ENCODE peak calls at places on chromosome 12, in six cellular contexts. One of them, this sample, is unnamed.

GRCh38 chr12:74021937-74022336 is 515.7 kb upstream of the ATXN7L3B start:
- DNase-seq in ELR: peak
- DNase-seq in RWPE1: peak
- DNase-seq in mesendoderm: peak
- DNase-seq in GOT3: no peak
- DNase-seq in NCI-H1694 treated with DMSO at 0.1 percent for 48 hours: peak
- DNase-seq in this sample: peak

GRCh38 chr12:105775351-105775750 is 363.4 kb downstream of the NUAK1 start:
- DNase-seq in ELR: peak
- DNase-seq in RWPE1: no peak
- DNase-seq in mesendoderm: no peak
- DNase-seq in GOT3: no peak
- DNase-seq in NCI-H1694 treated with DMSO at 0.1 percent for 48 hours: no peak
- DNase-seq in this sample: no peak

GRCh38 chr12:96752211-96752610 is 154.8 kb upstream of the NEDD1 start:
- DNase-seq in ELR: no peak
- DNase-seq in RWPE1: no peak
- DNase-seq in mesendoderm: no peak
- DNase-seq in GOT3: no peak
- DNase-seq in NCI-H1694 treated with DMSO at 0.1 percent for 48 hours: no peak
- DNase-seq in this sample: no peak

GRCh38 chr12:119868992-119869391 is 8.1 kb downstream of the CIT start:
- DNase-seq in ELR: peak
- DNase-seq in RWPE1: no peak
- DNase-seq in mesendoderm: no peak
- DNase-seq in GOT3: no peak
- DNase-seq in NCI-H1694 treated with DMSO at 0.1 percent for 48 hours: peak
- DNase-seq in this sample: peak

GRCh38 chr12:125076103-125076502 is 10.9 kb downstream of the AACS start:
- DNase-seq in ELR: no peak
- DNase-seq in RWPE1: no peak
- DNase-seq in mesendoderm: no peak
- DNase-seq in GOT3: no peak
- DNase-seq in NCI-H1694 treated with DMSO at 0.1 percent for 48 hours: no peak
- DNase-seq in this sample: no peak

GRCh38 chr12:39443704-39444234 is 849 bp upstream of the KIF21A start:
- DNase-seq in ELR: no peak
- DNase-seq in RWPE1: no peak
- DNase-seq in mesendoderm: peak
- DNase-seq in GOT3: no peak
- DNase-seq in NCI-H1694 treated with DMSO at 0.1 percent for 48 hours: peak
- DNase-seq in this sample: no peak

GRCh38 chr12:88401153-88401552 is 179.1 kb downstream of the KITLG start:
- DNase-seq in ELR: peak
- DNase-seq in RWPE1: peak
- DNase-seq in mesendoderm: no peak
- DNase-seq in GOT3: no peak
- DNase-seq in NCI-H1694 treated with DMSO at 0.1 percent for 48 hours: no peak
- DNase-seq in this sample: peak

GRCh38 chr12:52050116-52050770 is 999 bp upstream of the NR4A1 start:
- DNase-seq in ELR: no peak
- DNase-seq in RWPE1: no peak
- DNase-seq in mesendoderm: peak
- DNase-seq in GOT3: no peak
- DNase-seq in NCI-H1694 treated with DMSO at 0.1 percent for 48 hours: no peak
- DNase-seq in this sample: no peak

GRCh38 chr12:51908876-51909592 is 1.7 kb downstream of the ACVRL1 start:
- DNase-seq in ELR: no peak
- DNase-seq in RWPE1: no peak
- DNase-seq in mesendoderm: no peak
- DNase-seq in GOT3: no peak
- DNase-seq in NCI-H1694 treated with DMSO at 0.1 percent for 48 hours: no peak
- DNase-seq in this sample: no peak

GRCh38 chr12:120905856-120906384 is 1.8 kb upstream of the SPPL3 start:
- DNase-seq in ELR: no peak
- DNase-seq in RWPE1: no peak
- DNase-seq in mesendoderm: no peak
- DNase-seq in GOT3: no peak
- DNase-seq in NCI-H1694 treated with DMSO at 0.1 percent for 48 hours: no peak
- DNase-seq in this sample: no peak

GRCh38 chr12:115088328-115088994 is 404.5 kb upstream of the TBX3 start:
- DNase-seq in ELR: no peak
- DNase-seq in RWPE1: no peak
- DNase-seq in mesendoderm: no peak
- DNase-seq in GOT3: no peak
- DNase-seq in NCI-H1694 treated with DMSO at 0.1 percent for 48 hours: no peak
- DNase-seq in this sample: no peak

GRCh38 chr12:12467701-12468218 is 94.9 kb downstream of the DUSP16 start:
- DNase-seq in ELR: no peak
- DNase-seq in RWPE1: no peak
- DNase-seq in mesendoderm: no peak
- DNase-seq in GOT3: no peak
- DNase-seq in NCI-H1694 treated with DMSO at 0.1 percent for 48 hours: no peak
- DNase-seq in this sample: no peak

GRCh38 chr12:14554281-14555008 is 13.2 kb downstream of the PLBD1 start:
- DNase-seq in ELR: no peak
- DNase-seq in RWPE1: peak
- DNase-seq in mesendoderm: peak
- DNase-seq in GOT3: no peak
- DNase-seq in NCI-H1694 treated with DMSO at 0.1 percent for 48 hours: peak
- DNase-seq in this sample: peak

GRCh38 chr12:54479421-54479820 is 6.0 kb upstream of the GTSF1 start:
- DNase-seq in ELR: peak
- DNase-seq in RWPE1: no peak
- DNase-seq in mesendoderm: no peak
- DNase-seq in GOT3: no peak
- DNase-seq in NCI-H1694 treated with DMSO at 0.1 percent for 48 hours: no peak
- DNase-seq in this sample: peak

This sample was measured in HCEC 1CT.